ENCODE peak calls at places on chromosome 17, in four cellular contexts. T is NCI-H1436, I is nephron progenitor cell, K is COR-L47. A is an unnamed sample.

GRCh38 chr17:46262271-46262670 is 32.7 kb upstream of the LRRC37A start:
- DNase-seq in I (no peak), T (no peak), K (no peak), A (no peak)

GRCh38 chr17:8048236-8048635 is 9.4 kb downstream of the ALOX15B start:
- DNase-seq in K (no peak), T (no peak), I (no peak), A (no peak)

GRCh38 chr17:50959341-50959740 is 93.2 kb upstream of the TOB1 start:
- DNase-seq in I (no peak), K (no peak), T (no peak), A (no peak)

GRCh38 chr17:27322026-27322425 is 28.1 kb downstream of the WSB1 start:
- DNase-seq in T (no peak), K (no peak), I (no peak), A (no peak)

GRCh38 chr17:5950871-5951270 is 119.3 kb upstream of the WSCD1 start:
- DNase-seq in K (no peak), T (no peak), I (no peak), A (no peak)

GRCh38 chr17:1473841-1474240 is 17.8 kb upstream of the CRK start:
- DNase-seq in K (no peak), I (no peak), T (no peak), A (no peak)

GRCh38 chr17:7855643-7856080 is 796 bp downstream of the TMEM88 start:
- DNase-seq in T (no peak), I (no peak), K (no peak), A (peak; percentile 32)

GRCh38 chr17:41429667-41430066 is 5.3 kb upstream of the KRT37 start:
- DNase-seq in K (no peak), T (no peak), I (no peak), A (no peak)

GRCh38 chr17:50365165-50365564 is 7.8 kb downstream of the MRPL27 start:
- DNase-seq in I (no peak), K (no peak), T (no peak), A (no peak)

GRCh38 chr17:72446118-72446517 is 325.3 kb downstream of the SOX9 start:
- DNase-seq in K (no peak), I (no peak), T (no peak), A (no peak)

GRCh38 chr17:64060331-64060730 is 39.9 kb upstream of the ICAM2 start:
- DNase-seq in K (no peak), I (no peak), T (no peak), A (no peak)

GRCh38 chr17:74738051-74738996 is 1.3 kb downstream of the RAB37 start:
- DNase-seq in K (peak; percentile 19), I (no peak), T (no peak), A (no peak)

GRCh38 chr17:29625037-29625750 is 2.5 kb upstream of the CORO6 start:
- DNase-seq in T (peak; percentile 17), K (no peak), I (no peak), A (no peak)

GRCh38 chr17:2042355-2042929 is 620 bp downstream of the OVCA2 start:
- DNase-seq in T (no peak), I (peak; percentile 41), K (no peak), A (no peak)

GRCh38 chr17:17089206-17089550 is 46.9 kb downstream of the MPRIP start:
- DNase-seq in I (no peak), K (no peak), T (no peak), A (no peak)

GRCh38 chr17:12472613-12473173 is 193.0 kb upstream of the MYOCD start:
- DNase-seq in I (no peak), K (no peak), T (no peak), A (no peak)

GRCh38 chr17:71828182-71828596 is 292.6 kb upstream of the SOX9 start:
- DNase-seq in T (peak; percentile 87), K (peak; percentile 97), I (peak; percentile 21), A (no peak)

GRCh38 chr17:20242271-20242670 is 225.1 kb downstream of the LGALS9B start:
- DNase-seq in K (no peak), I (no peak), T (no peak), A (no peak)

GRCh38 chr17:2690165-2691068 is 21.1 kb downstream of the CLUH start:
- DNase-seq in K (no peak), T (no peak), I (no peak), A (no peak)

GRCh38 chr17:30249460-30249859 is 14.0 kb upstream of the SLC6A4 start:
- DNase-seq in I (no peak), T (no peak), K (no peak), A (no peak)

GRCh38 chr17:229945-230235 is 48.4 kb upstream of the DOC2B start:
- DNase-seq in I (no peak), T (no peak), K (no peak), A (no peak)

GRCh38 chr17:42159796-42160551 is 5.2 kb upstream of the RAB5C start:
- DNase-seq in T (no peak), K (no peak), I (no peak), A (no peak)

GRCh38 chr17:9217151-9218067 is 196.1 kb downstream of the NTN1 start:
- DNase-seq in T (no peak), K (no peak), I (no peak), A (no peak)

GRCh38 chr17:40062347-40063033 is at the start of gene THRA:
- DNase-seq in K (peak; percentile 67), T (peak; percentile 62), I (peak; percentile 80), A (no peak)

GRCh38 chr17:78572277-78573205 is 4.7 kb downstream of the DNAH17 start:
- DNase-seq in K (no peak), I (peak; percentile 30), T (no peak), A (no peak)

A was measured in DMS79.